ENCODE peak calls at places on chromosomes 1 and 21, in seven cellular contexts. K is MM.1S; W is uterus; L is stimulated activated CD8-positive, alpha-beta memory T cell treated with anti-CD3 and anti-CD28 coated beads, Interleukin-2, amount 100 ng/mL, for 1 hour; P is adrenal gland; C is naive thymus-derived CD8-positive, alpha-beta T cell; R is progenitor cell of endocrine pancreas. U is an unnamed sample.

GRCh38 chr21:38645282-38645681 is 147.0 kb upstream of the ERG start:
- DNase-seq in K (no peak), W (no peak), L (no peak), P (no peak), C (no peak), R (no peak), U (no peak)

GRCh38 chr1:196317535-196318522 is 290.4 kb downstream of the KCNT2 start:
- DNase-seq in K (peak; percentile 35), W (no peak), L (no peak), P (peak; percentile 2), C (no peak), R (no peak), U (no peak)

GRCh38 chr1:155976913-155977606 is 1.3 kb downstream of the ARHGEF2 start:
- DNase-seq in K (peak; percentile 55), W (no peak), L (no peak), P (no peak), C (no peak), R (no peak), U (no peak)

GRCh38 chr1:38528600-38528999 is 331.0 kb downstream of the RRAGC start:
- DNase-seq in K (no peak), W (no peak), L (no peak), P (no peak), C (no peak), R (no peak), U (no peak)

GRCh38 chr1:169360415-169360814 is 7.2 kb downstream of the NME7 start:
- DNase-seq in K (no peak), W (no peak), L (no peak), P (no peak), C (no peak), R (no peak), U (no peak)

GRCh38 chr21:42991992-42992740 is 17.8 kb downstream of the PKNOX1 start:
- DNase-seq in K (no peak), W (peak; percentile 90), L (no peak), P (peak; percentile 38), C (no peak), R (no peak), U (no peak)

GRCh38 chr1:184684285-184685077 is 70.2 kb downstream of the EDEM3 start:
- DNase-seq in K (no peak), W (no peak), L (no peak), P (no peak), C (no peak), R (no peak), U (no peak)

GRCh38 chr1:153536618-153537375 is 1.0 kb upstream of the S100A6 start:
- DNase-seq in K (no peak), W (no peak), L (no peak), P (no peak), C (no peak), R (no peak), U (no peak)

GRCh38 chr1:5755552-5756125 is 236.6 kb downstream of the NPHP4 start:
- DNase-seq in K (no peak), W (no peak), L (no peak), P (no peak), C (no peak), R (no peak), U (no peak)

GRCh38 chr1:191086910-191087309 is 609.2 kb upstream of the BRINP3 start:
- DNase-seq in K (no peak), W (no peak), L (no peak), P (no peak), C (no peak), R (no peak), U (no peak)

GRCh38 chr21:16713331-16714114 is 799.3 kb upstream of the CXADR start:
- DNase-seq in K (no peak), W (no peak), L (no peak), P (no peak), C (no peak), R (no peak), U (no peak)

GRCh38 chr1:242523968-242524570 is 428 bp downstream of the PLD5 start:
- DNase-seq in K (peak; percentile 43), W (peak; percentile 19), L (no peak), P (peak; percentile 27), C (no peak), R (peak; percentile 74), U (no peak)

GRCh38 chr1:153670257-153670858 is 435 bp downstream of the ILF2 start:
- DNase-seq in K (no peak), W (no peak), L (no peak), P (peak; percentile 37), C (no peak), R (no peak), U (no peak)

GRCh38 chr1:174433451-174433850 is 14.3 kb upstream of the GPR52 start:
- DNase-seq in K (no peak), W (no peak), L (no peak), P (no peak), C (no peak), R (no peak), U (no peak)

GRCh38 chr1:17192394-17193221 is 12.3 kb upstream of the PADI1 start:
- DNase-seq in K (no peak), W (no peak), L (no peak), P (no peak), C (no peak), R (no peak), U (no peak)

GRCh38 chr1:1082239-1083180 is 8.4 kb upstream of the RNF223 start:
- DNase-seq in K (no peak), W (no peak), L (no peak), P (no peak), C (no peak), R (no peak), U (no peak)

GRCh38 chr1:162019006-162019405 is 4.7 kb downstream of the OLFML2B start:
- DNase-seq in K (no peak), W (no peak), L (no peak), P (no peak), C (no peak), R (no peak), U (no peak)

GRCh38 chr1:8477983-8478362 is 160.1 kb downstream of the SLC45A1 start:
- DNase-seq in K (no peak), W (no peak), L (no peak), P (no peak), C (no peak), R (no peak), U (no peak)

GRCh38 chr1:192983349-192983980 is 75.7 kb downstream of the UCHL5 start:
- DNase-seq in K (no peak), W (no peak), L (no peak), P (no peak), C (no peak), R (no peak), U (no peak)

GRCh38 chr1:112904071-112904830 is 51.7 kb downstream of the SLC16A1 start:
- DNase-seq in K (no peak), W (peak; percentile 31), L (no peak), P (no peak), C (no peak), R (no peak), U (no peak)

GRCh38 chr21:29798840-29799239 is 141.0 kb downstream of the GRIK1 start:
- DNase-seq in K (no peak), W (no peak), L (no peak), P (no peak), C (no peak), R (no peak), U (no peak)

GRCh38 chr1:153598309-153599172 is 14.4 kb downstream of the S100A16 start:
- DNase-seq in K (peak; percentile 76), W (no peak), L (no peak), P (no peak), C (no peak), R (no peak), U (peak; percentile 69)